ENCODE peak calls at places on chromosomes 7 and 10, in ten cellular contexts. I is DND-41, O is right atrium auricular region, B is GM13977, Z is HFFc6, V is dorsolateral prefrontal cortex, Y is GM12865, R is RWPE1, K is GM23338, X is Peyer's patch. L is an unnamed sample.

GRCh38 chr7:155865830-155866545 is 53.7 kb upstream of the SHH start:
- DNase-seq in I (no peak), R (no peak), B (no peak), O (no peak), V (no peak), K (no peak), Y (no peak), Z (no peak), X (peak; percentile 46), L (no peak)

GRCh38 chr10:117449636-117450035 is 74.4 kb upstream of the PDZD8 start:
- DNase-seq in K (peak; percentile 40), I (no peak), R (no peak), O (no peak), V (no peak), Z (no peak), B (no peak), X (peak; percentile 50), Y (no peak), L (no peak)

GRCh38 chr10:78025685-78026364 is 3.5 kb downstream of the POLR3A start:
- DNase-seq in B (no peak), Y (no peak), R (peak; percentile 73), Z (peak; percentile 55), V (no peak), I (no peak), K (no peak), X (no peak), O (no peak), L (no peak)

GRCh38 chr10:105885495-105885894 is 1244.4 kb downstream of the SORCS3 start:
- DNase-seq in Z (no peak), O (no peak), K (no peak), X (no peak), V (no peak), I (no peak), Y (no peak), R (no peak), B (no peak), L (no peak)

GRCh38 chr7:123624527-123625183 is 23.0 kb downstream of the ASB15 start:
- DNase-seq in K (peak; percentile 80), O (no peak), B (peak; percentile 67), R (no peak), Y (peak; percentile 78), Z (peak; percentile 13), V (peak; percentile 13), X (peak; percentile 83), I (peak; percentile 38), L (peak; percentile 68)

GRCh38 chr10:50552771-50553535 is 70.8 kb downstream of the SGMS1 start:
- DNase-seq in I (no peak), Z (peak; percentile 38), K (peak; percentile 63), O (no peak), Y (peak; percentile 48), R (no peak), X (peak; percentile 66), V (no peak), B (no peak), L (no peak)

GRCh38 chr10:34687434-34688205 is 127.5 kb downstream of the PARD3 start:
- DNase-seq in R (no peak), O (no peak), B (no peak), I (no peak), X (no peak), Y (no peak), K (no peak), V (no peak), Z (peak; percentile 11), L (no peak)

GRCh38 chr10:75528392-75528791 is 97.0 kb downstream of the LRMDA start:
- DNase-seq in R (no peak), V (no peak), X (no peak), I (no peak), K (no peak), O (no peak), Z (no peak), Y (peak; percentile 43), B (no peak), L (no peak)

GRCh38 chr7:240887-241421 is 48.6 kb downstream of the FAM20C start:
- DNase-seq in X (no peak), B (no peak), K (no peak), V (no peak), O (no peak), Y (no peak), Z (no peak), R (peak; percentile 58), I (no peak), L (no peak)

GRCh38 chr7:33805630-33806233 is 99.6 kb upstream of the BMPER start:
- DNase-seq in X (no peak), B (no peak), O (no peak), Y (no peak), Z (peak; percentile 74), R (peak; percentile 25), I (no peak), V (no peak), K (no peak), L (no peak)

GRCh38 chr7:122651451-122651850 is 47.5 kb downstream of the RNF133 start:
- DNase-seq in I (no peak), O (no peak), V (no peak), Y (no peak), R (no peak), Z (no peak), X (no peak), B (no peak), K (no peak), L (no peak)

GRCh38 chr7:89514970-89515369 is 639.3 kb upstream of the STEAP1 start:
- DNase-seq in Y (no peak), V (no peak), Z (no peak), X (no peak), B (no peak), K (no peak), I (no peak), O (no peak), R (no peak), L (no peak)

GRCh38 chr7:69661342-69661741 is 63.1 kb downstream of the AUTS2 start:
- DNase-seq in R (no peak), V (no peak), I (no peak), Z (no peak), B (peak; percentile 21), X (no peak), O (no peak), K (no peak), Y (peak; percentile 33), L (peak; percentile 18)

GRCh38 chr7:78620931-78621330 is 822.4 kb downstream of the PHTF2 start:
- DNase-seq in V (no peak), R (peak; percentile 7), Y (peak; percentile 32), X (no peak), I (peak; percentile 15), O (no peak), Z (no peak), K (peak; percentile 88), B (peak; percentile 7), L (no peak)

GRCh38 chr10:60096761-60097513 is 190.6 kb upstream of the CCDC6 start:
- DNase-seq in X (peak; percentile 49), K (no peak), Y (peak; percentile 63), V (no peak), B (peak; percentile 23), Z (no peak), I (no peak), O (no peak), R (no peak), L (peak; percentile 20)

GRCh38 chr7:149067869-149068268 is 22.6 kb downstream of the ZNF786 start:
- DNase-seq in Y (no peak), Z (no peak), K (peak; percentile 50), R (no peak), O (no peak), X (no peak), V (no peak), B (no peak), I (no peak), L (no peak)

DNA sequence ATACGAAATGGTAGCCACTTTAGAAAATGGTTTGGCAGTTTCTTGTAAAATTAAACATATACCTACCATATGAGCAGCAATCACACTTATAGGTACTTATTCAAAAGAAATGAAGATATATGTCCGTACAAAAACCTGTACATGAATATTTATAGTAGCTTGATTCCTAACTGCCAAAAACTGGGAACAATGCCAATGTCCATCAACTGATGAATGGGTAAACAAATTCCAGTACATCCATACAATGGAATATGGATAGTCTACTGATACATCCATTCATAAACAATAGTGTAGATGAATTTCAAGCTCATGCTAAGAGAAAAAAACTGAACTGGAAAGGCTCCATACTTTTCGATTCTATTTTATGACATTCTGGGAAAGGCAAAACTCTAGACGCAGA is 68.5 kb downstream of the AGK start:
- DNase-seq in Z (no peak), X (no peak), B (no peak), I (no peak), V (no peak), K (no peak), O (no peak), Y (no peak), R (no peak), L (no peak)
- TF ChIP-seq CTCF in Z (no peak), X (no peak), B (no peak), I (no peak), V (no peak), K (no peak), O (no peak), Y (no peak), R (no peak), L (no peak)

GRCh38 chr10:12975266-12975665 is 26.2 kb downstream of the CCDC3 start:
- DNase-seq in X (no peak), O (no peak), Y (peak; percentile 3), V (no peak), K (peak; percentile 63), Z (no peak), R (no peak), I (no peak), B (no peak), L (no peak)
- TF ChIP-seq CTCF in X (no peak), O (no peak), Y (peak; percentile 21), V (no peak), K (peak; percentile 53), Z (no peak), R (no peak), I (peak; percentile 26), B (peak; percentile 20), L (no peak)

GRCh38 chr7:133139350-133139749 is 57.5 kb upstream of the CHCHD3 start:
- DNase-seq in Y (peak; percentile 2), Z (peak; percentile 30), V (no peak), I (peak; percentile 26), K (peak; percentile 89), O (no peak), X (no peak), R (no peak), B (no peak), L (no peak)
- TF ChIP-seq CTCF in Y (peak; percentile 10), Z (peak; percentile 37), V (no peak), I (peak; percentile 47), K (peak; percentile 56), O (no peak), X (no peak), R (no peak), B (peak; percentile 30), L (no peak)

DNA sequence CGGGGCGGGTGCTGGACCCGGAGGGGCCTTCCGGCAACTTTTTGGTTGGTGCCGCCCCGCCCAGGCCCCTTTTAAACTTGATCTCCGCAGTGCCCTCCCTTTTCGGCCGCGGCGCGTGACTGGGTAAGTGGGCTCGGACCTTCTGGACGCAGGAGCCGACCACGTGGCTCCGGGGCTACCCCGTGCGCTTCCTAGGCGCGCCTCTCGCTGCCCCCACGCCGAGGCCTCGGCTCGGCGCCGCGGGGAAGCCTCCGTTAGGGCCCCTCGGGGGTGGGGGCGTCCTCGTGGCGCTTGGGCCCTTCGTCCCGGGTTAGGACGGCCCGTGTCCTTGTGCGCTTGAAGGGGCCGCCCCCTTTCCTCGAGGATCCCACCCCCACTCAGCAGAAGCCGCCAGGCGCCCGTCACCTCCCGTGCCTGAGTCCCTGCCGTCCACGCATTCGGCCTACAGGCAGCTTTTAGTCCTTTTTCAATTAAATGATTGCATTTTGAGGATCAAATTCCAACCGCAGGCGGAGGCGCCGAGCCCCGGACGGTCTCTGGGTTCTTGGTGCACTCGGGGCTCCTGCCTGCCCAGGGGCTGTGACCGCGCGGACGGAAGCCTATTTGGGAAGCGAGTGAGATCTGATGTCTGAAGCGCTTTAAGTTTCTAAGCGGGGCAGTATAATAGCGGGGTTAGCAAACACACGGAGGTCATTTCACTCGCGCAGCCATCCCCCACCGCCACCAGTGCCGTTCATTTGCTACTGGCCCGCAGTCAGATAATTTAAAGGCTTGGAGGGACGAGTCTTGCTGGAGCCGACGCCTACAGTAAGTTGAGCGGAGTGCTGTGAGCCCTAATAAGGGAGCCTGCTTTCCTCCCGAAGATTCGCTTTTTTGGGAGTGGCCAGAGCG is 31.8 kb upstream of the TOMM7 start:
- DNase-seq in R (peak; percentile 93), O (peak; percentile 93), Z (peak; percentile 87), V (no peak), Y (peak; percentile 96), K (peak; percentile 92), X (peak; percentile 95), I (peak; percentile 83), B (peak; percentile 96), L (peak; percentile 96)
- TF ChIP-seq CTCF in R (peak; percentile 52), O (no peak), Z (peak; percentile 98), V (peak; percentile 46), Y (no peak), K (no peak), X (peak; percentile 26), I (no peak), B (no peak), L (no peak)